ENCODE peak calls at places on chromosomes 2 and 18, in four cellular contexts. One of them, this sample, is unnamed.

GRCh38 chr2:56195563-56195962 is 11.8 kb downstream of the CCDC85A start:
- DNase-seq in breast epithelium: no peak
- DNase-seq in AML-193: no peak
- DNase-seq in frontal cortex: no peak
- DNase-seq in this sample: no peak

GRCh38 chr18:46946656-46947282 is 29.4 kb downstream of the KATNAL2 start:
- DNase-seq in breast epithelium: peak
- DNase-seq in AML-193: no peak
- DNase-seq in frontal cortex: peak
- DNase-seq in this sample: peak

GRCh38 chr18:22171839-22172582 is 2.6 kb downstream of the GATA6 start:
- DNase-seq in breast epithelium: no peak
- DNase-seq in AML-193: no peak
- DNase-seq in frontal cortex: no peak
- DNase-seq in this sample: no peak

GRCh38 chr2:23298551-23298950 is 86.4 kb upstream of the KLHL29 start:
- DNase-seq in breast epithelium: no peak
- DNase-seq in AML-193: no peak
- DNase-seq in frontal cortex: no peak
- DNase-seq in this sample: no peak

GRCh38 chr18:25561923-25562322 is 210.0 kb upstream of the ZNF521 start:
- DNase-seq in breast epithelium: no peak
- DNase-seq in AML-193: peak
- DNase-seq in frontal cortex: no peak
- DNase-seq in this sample: no peak

GRCh38 chr18:69680128-69680527 is 267.5 kb downstream of the CD226 start:
- DNase-seq in breast epithelium: no peak
- DNase-seq in AML-193: no peak
- DNase-seq in frontal cortex: no peak
- DNase-seq in this sample: no peak

GRCh38 chr18:26133652-26134051 is at the start of gene PSMA8:
- DNase-seq in breast epithelium: no peak
- DNase-seq in AML-193: no peak
- DNase-seq in frontal cortex: no peak
- DNase-seq in this sample: no peak

GRCh38 chr2:156155319-156155718 is 177.2 kb downstream of the NR4A2 start:
- DNase-seq in breast epithelium: no peak
- DNase-seq in AML-193: no peak
- DNase-seq in frontal cortex: no peak
- DNase-seq in this sample: no peak

GRCh38 chr2:104744537-104744936 is 109.4 kb upstream of the POU3F3 start:
- DNase-seq in breast epithelium: no peak
- DNase-seq in AML-193: no peak
- DNase-seq in frontal cortex: no peak
- DNase-seq in this sample: no peak

GRCh38 chr18:616380-616995 is 19.7 kb downstream of the CLUL1 start:
- DNase-seq in breast epithelium: no peak
- DNase-seq in AML-193: peak
- DNase-seq in frontal cortex: peak
- DNase-seq in this sample: no peak

GRCh38 chr18:69217271-69217670 is 183.4 kb upstream of the DOK6 start:
- DNase-seq in breast epithelium: no peak
- DNase-seq in AML-193: no peak
- DNase-seq in frontal cortex: no peak
- DNase-seq in this sample: no peak

GRCh38 chr18:58669731-58670379 is 1.4 kb upstream of the MALT1 start:
- DNase-seq in breast epithelium: no peak
- DNase-seq in AML-193: no peak
- DNase-seq in frontal cortex: no peak
- DNase-seq in this sample: peak

GRCh38 chr18:63518178-63519012 is 23.8 kb upstream of the SERPINB12 start:
- DNase-seq in breast epithelium: peak
- DNase-seq in AML-193: peak
- DNase-seq in frontal cortex: peak
- DNase-seq in this sample: peak

GRCh38 chr2:159515482-159515881 is 100.9 kb downstream of the BAZ2B start:
- DNase-seq in breast epithelium: no peak
- DNase-seq in AML-193: no peak
- DNase-seq in frontal cortex: no peak
- DNase-seq in this sample: no peak

GRCh38 chr2:223868005-223868404 is 30.6 kb upstream of the AP1S3 start:
- DNase-seq in breast epithelium: no peak
- DNase-seq in AML-193: no peak
- DNase-seq in frontal cortex: no peak
- DNase-seq in this sample: no peak

GRCh38 chr2:3728104-3729054 is 25.0 kb downstream of the DCDC2C start:
- DNase-seq in breast epithelium: no peak
- DNase-seq in AML-193: peak
- DNase-seq in frontal cortex: peak
- DNase-seq in this sample: no peak

GRCh38 chr2:151973013-151973900 is 125.6 kb downstream of the CACNB4 start:
- DNase-seq in breast epithelium: no peak
- DNase-seq in AML-193: no peak
- DNase-seq in frontal cortex: no peak
- DNase-seq in this sample: no peak

GRCh38 chr2:67451086-67451832 is 54.1 kb downstream of the ETAA1 start:
- DNase-seq in breast epithelium: no peak
- DNase-seq in AML-193: no peak
- DNase-seq in frontal cortex: no peak
- DNase-seq in this sample: no peak

GRCh38 chr18:79424880-79425572 is 29.3 kb downstream of the NFATC1 start:
- DNase-seq in breast epithelium: no peak
- DNase-seq in AML-193: no peak
- DNase-seq in frontal cortex: no peak
- DNase-seq in this sample: no peak

GRCh38 chr2:110732422-110733413 is at the start of gene ACOXL:
- DNase-seq in breast epithelium: no peak
- DNase-seq in AML-193: no peak
- DNase-seq in frontal cortex: no peak
- DNase-seq in this sample: peak

GRCh38 chr2:86243950-86244733 is 44.9 kb downstream of the MRPL35 start:
- DNase-seq in breast epithelium: no peak
- DNase-seq in AML-193: no peak
- DNase-seq in frontal cortex: no peak
- DNase-seq in this sample: no peak